ENCODE peak calls at places on chromosomes 16 and 17, in eight cellular contexts. O is H1, A is midbrain, Y is lower lobe of right lung, W is HFFc6, D is PC-9, T is A549, P is right cardiac atrium. K is an unnamed sample.

GRCh38 chr16:79758615-79759346 is 158.2 kb upstream of the MAF start:
- DNase-seq in O (no peak), A (no peak), Y (no peak), W (no peak), D (no peak), T (peak; percentile 8), P (no peak), K (no peak)

GRCh38 chr16:733382-734207 is 6.7 kb downstream of the HAGHL start:
- DNase-seq in O (no peak), A (no peak), Y (no peak), W (no peak), D (no peak), T (no peak), P (peak; percentile 62), K (no peak)

GRCh38 chr17:68152161-68152571 is 95.7 kb upstream of the AMZ2 start:
- DNase-seq in O (no peak), A (no peak), Y (no peak), W (no peak), D (no peak), T (no peak), P (no peak), K (no peak)

GRCh38 chr16:424623-425081 is 797 bp upstream of the RAB11FIP3 start:
- DNase-seq in O (no peak), A (peak; percentile 58), Y (peak; percentile 63), W (peak; percentile 23), D (peak; percentile 41), T (no peak), P (peak; percentile 82), K (no peak)

GRCh38 chr16:27579086-27579980 is 29.4 kb downstream of the KATNIP start:
- DNase-seq in O (no peak), A (no peak), Y (no peak), W (peak; percentile 41), D (peak; percentile 14), T (no peak), P (no peak), K (no peak)

GRCh38 chr16:49780436-49780835 is 75.5 kb downstream of the ZNF423 start:
- DNase-seq in O (no peak), A (no peak), Y (no peak), W (no peak), D (no peak), T (no peak), P (no peak), K (no peak)

GRCh38 chr17:64092952-64093451 is 36.9 kb downstream of the ERN1 start:
- DNase-seq in O (no peak), A (no peak), Y (no peak), W (no peak), D (no peak), T (no peak), P (no peak), K (no peak)

GRCh38 chr17:15261063-15261817 is 3.9 kb downstream of the PMP22 start:
- DNase-seq in O (no peak), A (peak; percentile 55), Y (peak; percentile 54), W (peak; percentile 60), D (no peak), T (peak; percentile 87), P (peak; percentile 87), K (no peak)

GRCh38 chr16:68332411-68333121 is 21.7 kb downstream of the PRMT7 start:
- DNase-seq in O (no peak), A (peak; percentile 36), Y (no peak), W (no peak), D (no peak), T (no peak), P (no peak), K (no peak)

GRCh38 chr16:31081428-31082351 is 7.1 kb downstream of the PRSS53 start:
- DNase-seq in O (no peak), A (peak; percentile 46), Y (no peak), W (no peak), D (no peak), T (no peak), P (no peak), K (no peak)

GRCh38 chr16:67552476-67552875 is 9.8 kb upstream of the CTCF start:
- DNase-seq in O (no peak), A (no peak), Y (peak; percentile 36), W (no peak), D (no peak), T (no peak), P (peak; percentile 73), K (no peak)

GRCh38 chr17:74956093-74956492 is 16.5 kb downstream of the HID1 start:
- DNase-seq in O (no peak), A (no peak), Y (no peak), W (no peak), D (no peak), T (no peak), P (peak; percentile 7), K (no peak)

GRCh38 chr16:27759301-27759871 is 209.4 kb downstream of the KATNIP start:
- DNase-seq in O (no peak), A (no peak), Y (peak; percentile 32), W (peak; percentile 78), D (no peak), T (no peak), P (no peak), K (no peak)

GRCh38 chr17:13362341-13363122 is 239.2 kb downstream of the HS3ST3A1 start:
- DNase-seq in O (no peak), A (no peak), Y (no peak), W (peak; percentile 64), D (no peak), T (no peak), P (no peak), K (no peak)

GRCh38 chr17:35683588-35683987 is 47.9 kb upstream of the RASL10B start:
- DNase-seq in O (no peak), A (no peak), Y (no peak), W (no peak), D (no peak), T (no peak), P (no peak), K (no peak)

GRCh38 chr17:74433421-74434121 is 1.7 kb downstream of the GPRC5C start:
- DNase-seq in O (no peak), A (peak; percentile 16), Y (no peak), W (no peak), D (no peak), T (no peak), P (no peak), K (no peak)

GRCh38 chr17:28514571-28515002 is 8.4 kb downstream of the FOXN1 start:
- DNase-seq in O (no peak), A (no peak), Y (peak; percentile 22), W (no peak), D (no peak), T (no peak), P (peak; percentile 15), K (no peak)

GRCh38 chr16:57191056-57191536 is 5.0 kb downstream of the RSPRY1 start:
- DNase-seq in O (no peak), A (no peak), Y (no peak), W (peak; percentile 52), D (no peak), T (peak; percentile 10), P (no peak), K (no peak)

GRCh38 chr17:52202572-52202876 is 44.0 kb upstream of the CA10 start:
- DNase-seq in O (no peak), A (no peak), Y (no peak), W (no peak), D (no peak), T (no peak), P (no peak), K (no peak)

GRCh38 chr17:56715613-56716357 is 117.9 kb downstream of the C17orf67 start:
- DNase-seq in O (no peak), A (peak; percentile 79), Y (peak; percentile 76), W (peak; percentile 66), D (peak; percentile 76), T (peak; percentile 88), P (peak; percentile 84), K (peak; percentile 62)

GRCh38 chr17:13544292-13544691 is 57.4 kb downstream of the HS3ST3A1 start:
- DNase-seq in O (peak; percentile 9), A (no peak), Y (peak; percentile 48), W (peak; percentile 94), D (no peak), T (no peak), P (no peak), K (no peak)

GRCh38 chr17:77141846-77142449 is 1.2 kb downstream of the SEC14L1 start:
- DNase-seq in O (no peak), A (no peak), Y (no peak), W (no peak), D (peak; percentile 27), T (no peak), P (no peak), K (no peak)

GRCh38 chr17:15651001-15651582 is 31.6 kb upstream of the FBXW10B start:
- DNase-seq in O (no peak), A (no peak), Y (no peak), W (no peak), D (peak; percentile 50), T (no peak), P (peak; percentile 61), K (no peak)

GRCh38 chr17:17725853-17726720 is 44.8 kb downstream of the RAI1 start:
- DNase-seq in O (no peak), A (no peak), Y (no peak), W (no peak), D (no peak), T (no peak), P (no peak), K (no peak)

GRCh38 chr16:87115646-87116045 is 201.5 kb downstream of the C16orf95 start:
- DNase-seq in O (no peak), A (no peak), Y (no peak), W (no peak), D (no peak), T (no peak), P (no peak), K (no peak)

GRCh38 chr17:38415250-38416194 is 12.7 kb upstream of the ARHGAP23 start:
- DNase-seq in O (no peak), A (no peak), Y (peak; percentile 73), W (no peak), D (peak; percentile 47), T (no peak), P (peak; percentile 57), K (no peak)

GRCh38 chr17:12316021-12316420 is 295.3 kb downstream of the MAP2K4 start:
- DNase-seq in O (no peak), A (no peak), Y (no peak), W (no peak), D (no peak), T (no peak), P (no peak), K (no peak)

GRCh38 chr16:55331648-55332185 is 7.7 kb downstream of the IRX6 start:
- DNase-seq in O (no peak), A (no peak), Y (no peak), W (no peak), D (no peak), T (no peak), P (no peak), K (no peak)

GRCh38 chr17:58932956-58933355 is 173.7 kb downstream of the TRIM37 start:
- DNase-seq in O (no peak), A (no peak), Y (no peak), W (no peak), D (no peak), T (no peak), P (no peak), K (no peak)

GRCh38 chr16:54176376-54176901 is 110.1 kb downstream of the IRX3 start:
- DNase-seq in O (no peak), A (peak; percentile 13), Y (no peak), W (no peak), D (no peak), T (no peak), P (no peak), K (no peak)

GRCh38 chr16:70430667-70431536 is 8.0 kb downstream of the ST3GAL2 start:
- DNase-seq in O (no peak), A (no peak), Y (peak; percentile 63), W (no peak), D (peak; percentile 33), T (no peak), P (peak; percentile 58), K (peak; percentile 53)

GRCh38 chr17:63442549-63443035 is 3.5 kb downstream of the CYB561 start:
- DNase-seq in O (no peak), A (no peak), Y (no peak), W (no peak), D (no peak), T (no peak), P (peak; percentile 59), K (no peak)

GRCh38 chr17:78120971-78121800 is 7.4 kb downstream of the TMC6 start:
- DNase-seq in O (no peak), A (no peak), Y (no peak), W (no peak), D (no peak), T (no peak), P (peak; percentile 59), K (no peak)

GRCh38 chr17:30005709-30006320 is 64.4 kb downstream of the EFCAB5 start:
- DNase-seq in O (no peak), A (no peak), Y (no peak), W (no peak), D (peak; percentile 8), T (no peak), P (no peak), K (no peak)

K was measured in effector CD8-positive, alpha-beta T cell.